ENCODE peak calls at places on chromosomes 12 and 14, in seven cellular contexts. One of them, this sample, is unnamed. For H3K27me3, the result is how much of the 10 kb centered on the place peaks cover.

GRCh38 chr12:120032242-120032641 is 43.2 kb downstream of the BICDL1 start:
- DNase-seq in mesendoderm: no peak
- DNase-seq in neuronal stem cell: no peak
- DNase-seq in H9: no peak
- DNase-seq in trophoblast cell: no peak
- DNase-seq in IMR-90: no peak
- DNase-seq in H1: no peak
- DNase-seq in this sample: no peak

GRCh38 chr12:113241191-113242017 is 20.1 kb downstream of the TPCN1 start:
- DNase-seq in mesendoderm: no peak
- DNase-seq in H1: no peak
- DNase-seq in neuronal stem cell: no peak
- DNase-seq in H9: peak
- DNase-seq in IMR-90: peak
- DNase-seq in trophoblast cell: peak
- DNase-seq in this sample: peak

GRCh38 chr14:90388982-90389381 is 7.8 kb upstream of the CALM1 start:
- DNase-seq in H9: no peak
- DNase-seq in neuronal stem cell: no peak
- DNase-seq in IMR-90: peak
- DNase-seq in trophoblast cell: no peak
- DNase-seq in H1: no peak
- DNase-seq in mesendoderm: no peak
- DNase-seq in this sample: no peak

GRCh38 chr12:118357327-118358007 is 15.2 kb downstream of the TAOK3 start:
- DNase-seq in H9: no peak
- DNase-seq in neuronal stem cell: no peak
- DNase-seq in IMR-90: peak
- DNase-seq in H1: no peak
- DNase-seq in trophoblast cell: no peak
- DNase-seq in mesendoderm: no peak
- DNase-seq in this sample: peak

GRCh38 chr12:68001486-68002466 is 12.5 kb downstream of the IFNG-AS1 start:
- DNase-seq in IMR-90: peak
- DNase-seq in trophoblast cell: no peak
- DNase-seq in H9: no peak
- DNase-seq in H1: no peak
- DNase-seq in neuronal stem cell: no peak
- DNase-seq in mesendoderm: peak
- DNase-seq in this sample: peak

GRCh38 chr12:67161322-67161918 is 107.7 kb upstream of the CAND1 start:
- DNase-seq in mesendoderm: peak
- DNase-seq in H9: peak
- DNase-seq in IMR-90: peak
- DNase-seq in neuronal stem cell: no peak
- DNase-seq in H1: no peak
- DNase-seq in trophoblast cell: peak
- DNase-seq in this sample: peak

GRCh38 chr12:9363145-9363544 is 154.9 kb upstream of the PZP start:
- DNase-seq in IMR-90: no peak
- DNase-seq in trophoblast cell: no peak
- DNase-seq in neuronal stem cell: no peak
- DNase-seq in mesendoderm: peak
- DNase-seq in H1: no peak
- DNase-seq in H9: peak
- DNase-seq in this sample: no peak

GRCh38 chr12:76478045-76478444 is 81.5 kb downstream of the OSBPL8 start:
- DNase-seq in H9: no peak
- DNase-seq in mesendoderm: no peak
- DNase-seq in neuronal stem cell: no peak
- DNase-seq in trophoblast cell: no peak
- DNase-seq in H1: no peak
- DNase-seq in IMR-90: no peak
- DNase-seq in this sample: no peak

GRCh38 chr12:64461634-64462414 is 9.9 kb downstream of the TBK1 start:
- DNase-seq in mesendoderm: no peak
- DNase-seq in H9: no peak
- DNase-seq in neuronal stem cell: no peak
- DNase-seq in IMR-90: peak
- DNase-seq in H1: no peak
- DNase-seq in trophoblast cell: peak
- DNase-seq in this sample: peak

GRCh38 chr14:76500011-76500410 is 124.1 kb downstream of the ESRRB start:
- DNase-seq in IMR-90: peak
- DNase-seq in H1: no peak
- DNase-seq in mesendoderm: peak
- DNase-seq in trophoblast cell: no peak
- DNase-seq in H9: no peak
- DNase-seq in neuronal stem cell: no peak
- DNase-seq in this sample: no peak
- H3K27me3 ChIP-seq in IMR-90: under half
- H3K27me3 ChIP-seq in H1: under half
- H3K27me3 ChIP-seq in mesendoderm: under half
- H3K27me3 ChIP-seq in trophoblast cell: under half
- H3K27me3 ChIP-seq in H9: under half
- H3K27me3 ChIP-seq in neuronal stem cell: under half
- H3K27me3 ChIP-seq in this sample: under half

GRCh38 chr12:11639463-11639862 is 10.0 kb upstream of the ETV6 start:
- DNase-seq in H1: no peak
- DNase-seq in H9: no peak
- DNase-seq in neuronal stem cell: no peak
- DNase-seq in trophoblast cell: no peak
- DNase-seq in IMR-90: no peak
- DNase-seq in mesendoderm: no peak
- DNase-seq in this sample: no peak
- H2BK120ac ChIP-seq in H1: no peak
- H2BK120ac ChIP-seq in H9: no peak
- H2BK120ac ChIP-seq in neuronal stem cell: no peak
- H2BK120ac ChIP-seq in trophoblast cell: no peak
- H2BK120ac ChIP-seq in IMR-90: no peak
- H2BK120ac ChIP-seq in mesendoderm: no peak
- H2BK120ac ChIP-seq in this sample: no peak

DNA sequence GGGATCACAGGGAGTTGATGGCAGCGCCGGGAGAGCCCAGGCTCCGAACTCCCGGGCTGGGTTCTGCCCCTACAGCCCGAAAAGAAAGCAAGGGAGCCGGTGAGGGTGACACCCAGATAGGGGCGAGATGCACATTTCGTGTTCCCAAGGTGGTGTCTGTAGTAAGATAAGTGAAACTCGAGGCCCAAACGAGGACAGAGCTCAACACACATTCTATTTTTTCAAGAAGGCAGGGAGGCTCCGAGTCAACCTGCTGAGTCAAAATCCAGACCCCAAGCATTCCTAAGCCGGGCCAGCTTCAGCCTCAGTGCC is 24.2 kb upstream of the YY1 start:
- DNase-seq in H9: no peak
- DNase-seq in neuronal stem cell: no peak
- DNase-seq in H1: no peak
- DNase-seq in trophoblast cell: no peak
- DNase-seq in mesendoderm: no peak
- DNase-seq in IMR-90: no peak
- DNase-seq in this sample: peak
- H2BK5ac ChIP-seq in H9: no peak
- H2BK5ac ChIP-seq in neuronal stem cell: no peak
- H2BK5ac ChIP-seq in H1: peak
- H2BK5ac ChIP-seq in trophoblast cell: no peak
- H2BK5ac ChIP-seq in mesendoderm: no peak
- H2BK5ac ChIP-seq in IMR-90: no peak
- H2BK5ac ChIP-seq in this sample: no peak

DNA sequence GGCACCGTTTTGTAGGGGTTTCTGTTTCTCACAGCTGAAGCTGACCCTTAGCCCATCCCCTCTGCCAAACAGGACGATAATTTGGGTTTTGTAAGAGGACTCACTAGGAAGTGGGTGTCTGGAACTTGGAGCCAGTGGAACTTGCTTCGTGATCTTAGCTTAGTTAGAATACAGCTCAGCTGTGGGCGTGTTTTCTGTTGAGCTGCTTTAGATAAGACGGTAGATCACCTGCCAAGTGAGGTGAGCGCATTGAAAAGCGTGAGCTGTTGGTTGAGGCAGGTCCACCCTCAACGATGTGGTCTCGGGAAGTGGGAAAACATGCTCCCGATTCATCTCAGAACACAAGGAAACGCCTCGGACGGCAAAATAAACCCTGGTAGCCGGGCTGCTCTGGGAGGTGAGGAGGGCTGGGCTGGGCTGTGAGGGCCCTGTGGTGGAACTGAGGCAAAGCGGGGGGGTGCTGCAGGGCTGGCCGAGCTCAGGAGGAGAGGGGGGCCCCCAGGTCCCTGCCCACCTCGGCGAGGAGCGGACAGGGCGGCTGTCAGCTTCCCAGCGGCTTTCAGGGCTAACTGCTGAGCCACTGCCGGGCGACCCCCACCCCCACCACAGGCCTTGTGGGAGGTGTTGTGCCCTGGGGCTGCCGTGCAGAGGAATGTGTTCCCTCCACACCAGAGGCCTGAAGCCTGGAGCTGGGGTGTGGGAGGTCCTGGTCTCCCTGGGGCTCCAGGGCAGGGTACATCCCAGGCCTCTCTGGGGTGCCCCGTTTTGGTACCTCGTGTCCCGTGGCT is 30.6 kb downstream of the NOC4L start:
- DNase-seq in IMR-90: no peak
- DNase-seq in H1: no peak
- DNase-seq in mesendoderm: no peak
- DNase-seq in H9: no peak
- DNase-seq in trophoblast cell: no peak
- DNase-seq in neuronal stem cell: no peak
- DNase-seq in this sample: no peak
- H3K27me3 ChIP-seq in IMR-90: half or more
- H3K27me3 ChIP-seq in H1: under half
- H3K27me3 ChIP-seq in mesendoderm: under half
- H3K27me3 ChIP-seq in H9: under half
- H3K27me3 ChIP-seq in trophoblast cell: under half
- H3K27me3 ChIP-seq in neuronal stem cell: under half
- H3K27me3 ChIP-seq in this sample: under half

DNA sequence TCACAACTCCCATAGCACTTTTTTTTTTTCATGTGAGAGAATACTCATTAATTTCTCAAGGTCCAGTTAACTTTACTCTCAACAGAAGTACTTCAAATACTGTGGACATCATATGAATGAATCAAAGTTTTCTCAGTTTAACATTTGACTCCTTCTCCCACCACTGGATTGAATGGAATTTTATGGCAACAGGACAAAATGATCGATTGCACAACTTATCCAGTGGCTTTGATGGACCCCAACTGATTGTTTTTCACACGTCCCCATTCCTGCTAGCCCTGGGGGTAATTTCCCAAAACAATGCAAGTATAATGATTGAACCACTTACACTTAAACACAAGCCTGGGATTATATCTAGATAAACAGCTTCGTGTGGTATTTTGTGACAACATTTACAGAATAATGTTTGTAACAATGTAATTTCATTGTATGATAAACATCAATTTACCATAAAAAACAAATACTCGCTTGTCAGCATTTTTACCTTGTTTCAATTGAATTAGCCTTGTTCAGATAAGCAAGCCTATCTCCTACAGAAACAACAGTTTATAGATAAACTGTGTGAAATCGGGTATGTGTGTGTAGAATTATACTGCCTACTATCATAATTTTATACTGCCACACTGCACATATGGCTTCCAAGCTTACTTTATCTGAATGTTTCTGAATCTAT is 60.9 kb downstream of the SOX5 start:
- DNase-seq in H9: no peak
- DNase-seq in trophoblast cell: no peak
- DNase-seq in H1: no peak
- DNase-seq in mesendoderm: peak
- DNase-seq in neuronal stem cell: no peak
- DNase-seq in IMR-90: no peak
- DNase-seq in this sample: no peak
- H2BK120ac ChIP-seq in H9: no peak
- H2BK120ac ChIP-seq in trophoblast cell: no peak
- H2BK120ac ChIP-seq in H1: no peak
- H2BK120ac ChIP-seq in mesendoderm: no peak
- H2BK120ac ChIP-seq in neuronal stem cell: no peak
- H2BK120ac ChIP-seq in IMR-90: no peak
- H2BK120ac ChIP-seq in this sample: no peak

DNA sequence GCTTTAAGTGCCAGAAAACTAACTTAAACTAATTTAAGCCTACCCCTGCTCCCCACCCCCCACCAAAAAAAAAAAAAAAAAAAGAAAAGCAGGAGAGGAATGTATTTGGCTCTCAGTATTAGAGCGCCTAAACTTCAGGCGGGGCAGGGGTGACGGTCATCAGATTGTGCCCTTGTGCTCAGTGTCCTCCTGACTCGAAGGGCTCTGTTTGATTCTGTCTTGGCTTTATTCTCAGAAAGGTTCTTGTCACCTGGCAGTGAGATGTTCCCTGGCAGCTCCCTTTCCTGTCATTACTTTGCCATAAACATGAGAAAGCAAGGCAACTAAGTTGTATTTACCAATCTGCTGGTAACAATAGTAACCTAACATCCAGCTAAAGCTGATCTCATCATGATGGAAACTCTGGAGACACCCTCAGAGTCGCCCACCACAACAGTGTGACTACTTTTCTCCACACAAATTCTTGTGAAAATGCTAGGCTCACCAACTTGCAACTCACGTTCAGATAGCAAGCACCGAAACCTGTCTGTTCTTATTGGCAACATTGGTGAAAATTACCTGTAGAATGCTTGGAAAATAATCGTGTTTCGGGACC is 39.0 kb upstream of the WNK1 start:
- DNase-seq in mesendoderm: peak
- DNase-seq in neuronal stem cell: no peak
- DNase-seq in IMR-90: no peak
- DNase-seq in H9: no peak
- DNase-seq in trophoblast cell: no peak
- DNase-seq in H1: no peak
- DNase-seq in this sample: peak
- H2BK5ac ChIP-seq in mesendoderm: no peak
- H2BK5ac ChIP-seq in neuronal stem cell: no peak
- H2BK5ac ChIP-seq in IMR-90: no peak
- H2BK5ac ChIP-seq in H9: no peak
- H2BK5ac ChIP-seq in trophoblast cell: no peak
- H2BK5ac ChIP-seq in H1: no peak
- H2BK5ac ChIP-seq in this sample: no peak

This sample was measured in mesenchymal stem cell.